ENCODE peak calls at places on chromosomes 16 and 17, in ten cellular contexts. A is stomach, M is A673, F is testis, W is psoas muscle, Z is heart right ventricle, Y is MM.1S, T is left ventricle myocardium inferior, N is HCT116, H is ovary. V is an unnamed sample.

GRCh38 chr17:40451420-40451819 is 8.2 kb downstream of the IGFBP4 start:
- DNase-seq in A (no peak), T (peak; percentile 87), F (no peak), H (peak; percentile 94), W (peak; percentile 85), N (no peak), Z (peak; percentile 86), M (no peak), Y (no peak), V (no peak)

GRCh38 chr16:71338193-71338592 is 20.3 kb upstream of the CALB2 start:
- DNase-seq in T (no peak), Z (no peak), W (no peak), F (no peak), H (no peak), A (no peak), M (no peak), N (peak; percentile 80), Y (no peak), V (no peak)

GRCh38 chr17:41537990-41538389 is 9.9 kb upstream of the KRT19 start:
- DNase-seq in H (no peak), Z (no peak), W (no peak), F (no peak), N (no peak), Y (no peak), M (no peak), T (no peak), A (no peak), V (no peak)

GRCh38 chr17:77929180-77929564 is 29.3 kb upstream of the TNRC6C start:
- DNase-seq in N (no peak), W (no peak), Z (no peak), F (no peak), Y (no peak), H (no peak), A (no peak), M (no peak), T (no peak), V (no peak)

GRCh38 chr16:89983550-89983949 is 35.0 kb downstream of the DEF8 start:
- DNase-seq in T (no peak), Y (no peak), M (no peak), W (no peak), Z (no peak), N (no peak), F (no peak), A (no peak), H (no peak), V (no peak)

GRCh38 chr16:29877266-29877961 is 14.4 kb upstream of the CDIPT start:
- DNase-seq in A (no peak), Y (peak; percentile 65), W (no peak), H (no peak), Z (no peak), T (no peak), F (peak; percentile 66), N (peak; percentile 66), M (peak; percentile 94), V (peak; percentile 82)

GRCh38 chr17:57487552-57487951 is 231.2 kb downstream of the MSI2 start:
- DNase-seq in H (no peak), A (no peak), W (no peak), T (no peak), Z (no peak), Y (peak; percentile 19), N (no peak), F (no peak), M (no peak), V (no peak)

GRCh38 chr16:58337090-58337444 is 42.2 kb upstream of the PRSS54 start:
- DNase-seq in W (no peak), M (no peak), F (no peak), A (no peak), N (no peak), T (no peak), H (no peak), Z (no peak), Y (no peak), V (no peak)

GRCh38 chr16:51407199-51407598 is 256.1 kb upstream of the SALL1 start:
- DNase-seq in M (no peak), N (no peak), W (no peak), A (no peak), H (no peak), Y (no peak), Z (no peak), T (no peak), F (no peak), V (no peak)

DNA sequence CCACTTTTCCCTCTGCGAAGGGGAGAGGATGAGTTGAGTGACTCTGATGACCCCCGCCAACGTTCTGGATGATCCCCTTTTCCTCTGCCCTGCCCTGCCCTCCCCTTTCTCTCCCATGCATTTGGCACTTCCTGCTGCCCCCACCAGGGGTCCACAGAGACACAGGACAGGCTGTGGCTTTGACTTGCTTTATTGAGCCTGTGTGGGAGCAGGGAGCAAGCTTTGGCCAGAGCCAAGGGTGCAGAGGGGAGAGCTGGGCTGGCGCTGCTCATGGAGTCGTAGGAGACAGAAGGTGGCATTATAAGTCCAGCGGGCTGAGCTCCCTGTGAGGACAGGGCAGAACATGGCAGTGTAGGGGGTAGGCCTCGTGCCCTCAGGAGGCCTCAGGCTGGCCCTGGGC is 1.6 kb downstream of the PPY start:
- DNase-seq in T (no peak), F (peak; percentile 36), H (no peak), A (no peak), Z (no peak), M (peak; percentile 37), W (no peak), N (peak; percentile 24), Y (peak; percentile 24), V (no peak)
- TF ChIP-seq CTCF in T (peak; percentile 52), F (no peak), H (no peak), A (no peak), Z (peak; percentile 36), M (peak; percentile 46), W (peak; percentile 19), N (peak; percentile 77), Y (peak; percentile 51), V (no peak)

GRCh38 chr16:35637683-35638082 is 2178.3 kb downstream of the TP53TG3F start:
- DNase-seq in M (no peak), F (no peak), Y (no peak), T (no peak), H (no peak), W (no peak), Z (no peak), N (no peak), A (no peak), V (no peak)
- H3K9me3 ChIP-seq in M (peaks cover 68% of the 10 kb centered on the region), F (no peaks in the 10 kb centered on the region), Y (no peaks in the 10 kb centered on the region), T (peaks cover 6% of the 10 kb centered on the region), H (no peaks in the 10 kb centered on the region), W (no peaks in the 10 kb centered on the region), Z (no peaks in the 10 kb centered on the region), N (no peaks in the 10 kb centered on the region), A (peaks cover 46% of the 10 kb centered on the region), V (no peaks in the 10 kb centered on the region)

GRCh38 chr16:25996052-25996451 is 304.3 kb downstream of the HS3ST4 start:
- DNase-seq in N (no peak), W (no peak), Z (no peak), T (no peak), F (no peak), M (peak; percentile 32), Y (no peak), A (no peak), H (no peak), V (no peak)
- TF ChIP-seq CTCF in N (no peak), W (no peak), Z (no peak), T (no peak), F (no peak), M (peak; percentile 42), Y (no peak), A (no peak), H (no peak), V (no peak)

GRCh38 chr16:31542763-31543162 is 15.1 kb downstream of the AHSP start:
- DNase-seq in H (no peak), W (no peak), F (no peak), M (no peak), Y (no peak), A (no peak), T (no peak), N (no peak), Z (no peak), V (no peak)
- H3K9me3 ChIP-seq in H (peaks cover 11% of the 10 kb centered on the region), W (no peaks in the 10 kb centered on the region), F (no peaks in the 10 kb centered on the region), M (no peaks in the 10 kb centered on the region), Y (no peaks in the 10 kb centered on the region), A (peaks cover 19% of the 10 kb centered on the region), T (peaks cover 7% of the 10 kb centered on the region), N (no peaks in the 10 kb centered on the region), Z (no peaks in the 10 kb centered on the region), V (no peaks in the 10 kb centered on the region)

GRCh38 chr16:68972008-68972407 is 128.7 kb downstream of the TANGO6 start:
- DNase-seq in M (no peak), Y (no peak), F (no peak), Z (no peak), N (no peak), W (no peak), A (no peak), H (no peak), T (no peak), V (no peak)

GRCh38 chr16:68969338-68969737 is 126.0 kb downstream of the TANGO6 start:
- DNase-seq in W (no peak), Z (no peak), T (no peak), H (no peak), Y (no peak), F (no peak), N (no peak), M (no peak), A (no peak), V (no peak)

GRCh38 chr16:68978303-68978954 is 127.0 kb upstream of the HAS3 start:
- DNase-seq in T (no peak), W (no peak), F (no peak), N (no peak), Z (no peak), M (no peak), Y (no peak), A (no peak), H (no peak), V (no peak)

GRCh38 chr16:68973611-68974120 is 130.3 kb downstream of the TANGO6 start:
- DNase-seq in H (no peak), M (no peak), Z (no peak), Y (no peak), F (no peak), A (no peak), T (no peak), W (no peak), N (no peak), V (no peak)

DNA sequence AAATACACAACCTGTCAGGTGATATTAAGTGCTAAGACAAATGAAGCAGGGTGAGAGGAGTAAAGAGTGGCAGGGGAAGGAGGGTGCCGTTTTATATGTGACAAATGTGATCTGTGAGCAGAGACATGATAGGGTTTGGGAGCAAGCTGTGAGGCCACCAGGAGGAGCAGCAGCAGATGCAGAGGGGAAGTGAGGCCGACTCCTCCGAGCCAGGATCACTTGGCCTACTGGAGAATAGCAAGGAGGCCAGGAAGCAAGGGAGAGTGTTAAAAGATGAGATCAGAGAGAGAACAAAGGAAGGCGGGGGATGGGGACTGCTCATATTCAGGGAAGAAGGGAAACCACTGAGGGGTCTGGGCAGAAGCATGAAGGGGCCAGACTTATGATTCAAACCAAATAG is 129.4 kb downstream of the TANGO6 start:
- DNase-seq in N (no peak), A (no peak), T (no peak), H (no peak), M (peak; percentile 40), F (peak; percentile 59), Y (no peak), Z (no peak), W (no peak), V (no peak)
- TF ChIP-seq CTCF in N (peak; percentile 46), A (no peak), T (peak; percentile 29), H (no peak), M (peak; percentile 31), F (no peak), Y (no peak), Z (no peak), W (no peak), V (peak; percentile 8)

GRCh38 chr17:73850426-73850825 is 206.2 kb upstream of the SDK2 start:
- DNase-seq in W (no peak), H (no peak), F (no peak), Z (no peak), M (no peak), N (no peak), T (no peak), Y (no peak), A (no peak), V (no peak)
- H3K9me3 ChIP-seq in W (no peaks in the 10 kb centered on the region), H (no peaks in the 10 kb centered on the region), F (no peaks in the 10 kb centered on the region), Z (no peaks in the 10 kb centered on the region), M (no peaks in the 10 kb centered on the region), N (no peaks in the 10 kb centered on the region), T (peaks cover 12% of the 10 kb centered on the region), Y (no peaks in the 10 kb centered on the region), A (peaks cover 7% of the 10 kb centered on the region), V (no peaks in the 10 kb centered on the region)

V was measured in upper lobe of right lung.